ENCODE peak calls at places on chromosome 13, in six cellular contexts. S is AG09309; L is GM10248; C is stimulated activated CD4-positive, alpha-beta T cell treated with anti-CD3 and anti-CD28 coated beads, Interleukin-2, amount 100 ng/mL, for 48 hours; I is HTR-8/SVneo; V is naive B cell. H is an unnamed sample.

GRCh38 chr13:99983401-99984133 is 2.0 kb downstream of the ZIC2 start:
- DNase-seq in V (no peak), S (no peak), L (no peak), I (no peak), C (no peak), H (no peak)

GRCh38 chr13:48626077-48626449 is 27.7 kb upstream of the CYSLTR2 start:
- DNase-seq in S (no peak), C (no peak), L (no peak), I (no peak), V (no peak), H (no peak)

GRCh38 chr13:108283110-108283509 is 13.6 kb downstream of the TNFSF13B start:
- DNase-seq in V (no peak), C (no peak), S (no peak), L (no peak), I (no peak), H (no peak)

GRCh38 chr13:30159446-30159839 is 147.9 kb downstream of the KATNAL1 start:
- DNase-seq in S (peak; percentile 54), C (peak; percentile 41), L (peak; percentile 55), V (no peak), I (peak; percentile 57), H (no peak)

GRCh38 chr13:54660277-54660676 is 1631.7 kb downstream of the OLFM4 start:
- DNase-seq in I (no peak), S (no peak), C (no peak), L (no peak), V (no peak), H (no peak)

GRCh38 chr13:28204043-28204442 is 65.7 kb downstream of the PAN3 start:
- DNase-seq in C (no peak), V (no peak), S (no peak), L (no peak), I (no peak), H (no peak)

GRCh38 chr13:32415019-32415418 is 12.9 kb downstream of the N4BP2L1 start:
- DNase-seq in L (no peak), I (no peak), S (no peak), V (no peak), C (peak; percentile 13), H (no peak)

GRCh38 chr13:46149272-46150133 is 32.5 kb downstream of the LCP1 start:
- DNase-seq in S (no peak), V (no peak), I (no peak), C (no peak), L (no peak), H (no peak)

GRCh38 chr13:27481766-27482165 is 31.4 kb upstream of the MTIF3 start:
- DNase-seq in I (peak; percentile 7), L (no peak), C (peak; percentile 39), S (no peak), V (no peak), H (no peak)

GRCh38 chr13:69524459-69525155 is 583.0 kb upstream of the ATXN8OS start:
- DNase-seq in S (no peak), V (no peak), C (no peak), L (no peak), I (no peak), H (no peak)

GRCh38 chr13:73492811-73493210 is 434.0 kb downstream of the KLF5 start:
- DNase-seq in V (no peak), S (no peak), I (no peak), L (no peak), C (no peak), H (no peak)

GRCh38 chr13:59176775-59177174 is 987.0 kb downstream of the DIAPH3 start:
- DNase-seq in S (no peak), C (no peak), L (peak; percentile 10), V (no peak), I (no peak), H (no peak)

GRCh38 chr13:40666905-40667621 is 622 bp upstream of the FOXO1 start:
- DNase-seq in C (no peak), V (peak; percentile 71), S (no peak), I (no peak), L (peak; percentile 36), H (no peak)

GRCh38 chr13:23558675-23559536 is 11.3 kb upstream of the TNFRSF19 start:
- DNase-seq in S (peak; percentile 76), C (peak; percentile 19), L (no peak), I (peak; percentile 63), V (no peak), H (peak; percentile 49)

GRCh38 chr13:70874646-70875045 is 766.4 kb upstream of the KLHL1 start:
- DNase-seq in C (no peak), I (no peak), S (no peak), V (no peak), L (no peak), H (no peak)

GRCh38 chr13:64723735-64724134 is 2506.4 kb downstream of the PCDH9 start:
- DNase-seq in C (no peak), L (no peak), I (peak; percentile 54), V (no peak), S (peak; percentile 63), H (no peak)

GRCh38 chr13:30978981-30979956 is 46.8 kb downstream of the TEX26 start:
- DNase-seq in L (peak; percentile 35), V (no peak), I (no peak), C (peak; percentile 54), S (no peak), H (peak; percentile 12)

GRCh38 chr13:109871018-109871370 is 84.6 kb upstream of the IRS2 start:
- DNase-seq in L (no peak), C (no peak), I (no peak), V (no peak), S (peak; percentile 7), H (no peak)

GRCh38 chr13:30762643-30763042 is 27.3 kb downstream of the ALOX5AP start:
- DNase-seq in L (no peak), C (no peak), S (no peak), I (no peak), V (no peak), H (no peak)

GRCh38 chr13:79477968-79478367 is 3.0 kb upstream of the NDFIP2 start:
- DNase-seq in S (no peak), C (no peak), V (no peak), I (no peak), L (no peak), H (no peak)

GRCh38 chr13:94662274-94662945 is 49.9 kb downstream of the SOX21 start:
- DNase-seq in I (no peak), V (no peak), C (no peak), L (no peak), S (no peak), H (no peak)

GRCh38 chr13:50094615-50095293 is 79.5 kb downstream of the KCNRG start:
- DNase-seq in C (no peak), I (no peak), L (no peak), S (no peak), V (no peak), H (no peak)

H was measured in GM06990.